ENCODE peak calls at places on chromosomes 5 and 9, in seven cellular contexts. H, G, O, M, W, Q and A are unnamed samples.

GRCh38 chr9:130718576-130718975 is 25.0 kb downstream of the EXOSC2 start:
- DNase-seq in H (no peak), O (no peak), W (no peak), Q (no peak), M (no peak), G (no peak), A (no peak)

GRCh38 chr5:131209506-131210191 is 38.9 kb downstream of the LYRM7 start:
- DNase-seq in O (no peak), G (no peak), H (no peak), W (no peak), Q (no peak), M (peak; percentile 43), A (peak; percentile 73)

GRCh38 chr9:109107402-109108240 is 12.1 kb downstream of the TMEM245 start:
- DNase-seq in Q (no peak), O (peak; percentile 70), G (no peak), W (no peak), H (no peak), M (no peak), A (no peak)

GRCh38 chr9:16726718-16727451 is 143.6 kb downstream of the BNC2 start:
- DNase-seq in H (peak; percentile 62), O (peak; percentile 85), G (no peak), M (peak; percentile 64), Q (peak; percentile 79), W (peak; percentile 83), A (peak; percentile 17)

GRCh38 chr5:175047048-175047447 is 322.7 kb downstream of the MSX2 start:
- DNase-seq in W (no peak), O (peak; percentile 9), M (no peak), Q (no peak), H (no peak), G (no peak), A (no peak)

GRCh38 chr9:137492464-137493162 is 33.5 kb upstream of the NSMF start:
- DNase-seq in G (no peak), H (no peak), M (peak; percentile 31), O (peak; percentile 15), W (no peak), Q (no peak), A (peak; percentile 72)

GRCh38 chr9:20611751-20612287 is 10.5 kb downstream of the MLLT3 start:
- DNase-seq in Q (no peak), W (no peak), H (no peak), M (no peak), G (no peak), O (peak; percentile 40), A (no peak)

GRCh38 chr5:177496111-177497010 is 1.0 kb downstream of the PDLIM7 start:
- DNase-seq in M (peak; percentile 71), O (peak; percentile 95), Q (peak; percentile 56), G (peak; percentile 53), H (peak; percentile 51), W (peak; percentile 85), A (peak; percentile 76)

GRCh38 chr5:138654281-138654867 is 79.2 kb upstream of the HSPA9 start:
- DNase-seq in Q (no peak), H (no peak), M (no peak), O (no peak), W (no peak), G (no peak), A (peak; percentile 53)

GRCh38 chr5:66551920-66552319 is 44.3 kb upstream of the MAST4 start:
- DNase-seq in H (no peak), G (no peak), Q (no peak), M (no peak), O (peak; percentile 33), W (no peak), A (no peak)

GRCh38 chr9:115208503-115208902 is 90.5 kb upstream of the TNC start:
- DNase-seq in W (no peak), Q (no peak), M (no peak), H (no peak), G (no peak), O (no peak), A (no peak)

GRCh38 chr5:172881691-172882370 is 47.8 kb downstream of the ERGIC1 start:
- DNase-seq in W (no peak), Q (no peak), G (no peak), O (no peak), M (no peak), H (peak; percentile 58), A (peak; percentile 72)

GRCh38 chr5:88666761-88667186 is 216.2 kb downstream of the MEF2C start:
- DNase-seq in G (no peak), H (no peak), W (no peak), M (no peak), O (no peak), Q (no peak), A (no peak)

GRCh38 chr5:139651502-139651862 is 3.3 kb downstream of the CXXC5 start:
- DNase-seq in G (no peak), M (no peak), W (no peak), Q (no peak), O (peak; percentile 51), H (no peak), A (no peak)

GRCh38 chr5:36901856-36902255 is 25.3 kb downstream of the NIPBL start:
- DNase-seq in H (no peak), Q (no peak), G (no peak), M (no peak), W (no peak), O (no peak), A (no peak)

GRCh38 chr5:30809907-30810306 is 383.6 kb upstream of the CDH6 start:
- DNase-seq in W (no peak), O (no peak), Q (no peak), H (no peak), M (no peak), G (no peak), A (no peak)

GRCh38 chr5:122880170-122880689 is 34.8 kb downstream of the SNX24 start:
- DNase-seq in Q (no peak), O (no peak), W (no peak), G (no peak), M (no peak), H (no peak), A (no peak)

GRCh38 chr9:28678097-28678496 is 1104.8 kb upstream of the C9orf72 start:
- DNase-seq in O (peak; percentile 22), W (no peak), H (no peak), Q (no peak), M (no peak), G (no peak), A (no peak)

DNA sequence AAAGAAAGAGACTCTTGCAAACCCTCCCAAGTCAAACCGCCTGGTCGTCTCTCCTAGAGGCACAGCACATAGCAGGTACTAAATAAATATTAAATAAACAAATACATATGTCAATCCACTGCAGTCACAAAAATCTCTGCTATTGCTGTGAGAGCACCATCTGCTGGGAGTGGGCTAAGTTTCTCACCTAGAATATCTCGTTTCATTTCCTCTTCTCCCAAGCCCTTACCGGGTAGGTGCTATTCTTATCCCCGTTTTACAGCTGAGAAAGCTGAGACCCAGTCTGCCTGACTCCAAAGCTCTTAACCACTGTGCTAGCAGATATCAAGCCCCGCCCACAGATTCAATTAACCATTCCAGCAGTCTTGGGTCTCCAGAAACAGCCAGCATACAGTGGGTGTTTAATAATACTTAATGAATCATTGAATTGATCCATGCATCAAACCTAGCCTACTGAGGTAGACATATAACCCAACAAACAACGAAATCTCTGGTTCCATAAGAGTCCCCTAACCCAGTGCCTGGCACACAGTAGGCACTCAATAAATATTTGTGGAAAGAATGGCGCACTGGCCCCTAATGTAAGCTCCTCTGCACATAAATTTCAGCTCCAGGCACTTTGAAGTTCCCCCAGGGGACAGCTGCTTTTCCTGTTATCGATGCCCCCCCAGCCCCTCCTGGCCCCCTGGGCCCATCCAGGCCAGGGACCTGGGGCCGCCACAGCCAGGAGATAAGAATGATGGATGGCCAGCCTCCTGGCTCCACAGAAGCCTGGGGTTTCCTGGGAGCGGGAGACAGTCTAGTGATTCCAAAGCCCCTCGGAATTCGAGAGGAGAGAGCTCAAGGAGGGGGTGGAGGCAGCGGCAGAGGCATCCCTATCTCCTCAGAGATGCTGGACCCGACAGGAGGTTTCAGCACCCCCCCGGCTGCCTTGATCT is 98.1 kb upstream of the HAND1 start:
- DNase-seq in M (peak; percentile 37), H (no peak), Q (no peak), O (peak; percentile 23), W (no peak), G (no peak), A (peak; percentile 69)
- TF ChIP-seq CTCF in M (no peak), H (no peak), Q (no peak), O (peak; percentile 30), W (no peak), G (no peak), A (peak; percentile 50)

GRCh38 chr9:124857533-124858162 is 4.1 kb downstream of the RPL35 start:
- DNase-seq in Q (no peak), W (no peak), O (no peak), H (no peak), M (no peak), G (no peak), A (no peak)

GRCh38 chr9:124855944-124856773 is 2.9 kb downstream of the WDR38 start:
- DNase-seq in O (peak; percentile 58), G (no peak), M (peak; percentile 86), W (no peak), H (no peak), Q (no peak), A (no peak)

GRCh38 chr9:124859803-124860581 is 1.8 kb downstream of the RPL35 start:
- DNase-seq in Q (no peak), H (no peak), O (no peak), M (no peak), G (no peak), W (no peak), A (no peak)

GRCh38 chr9:124860582-124861341 is 995 bp downstream of the RPL35 start:
- DNase-seq in O (no peak), G (no peak), M (no peak), H (no peak), W (no peak), Q (no peak), A (no peak)

GRCh38 chr9:124858330-124859046 is 3.3 kb downstream of the RPL35 start:
- DNase-seq in Q (no peak), G (no peak), M (no peak), O (no peak), W (no peak), H (no peak), A (no peak)
- TF ChIP-seq CTCF in Q (no peak), G (no peak), M (peak; percentile 33), O (no peak), W (no peak), H (no peak), A (no peak)

GRCh38 chr9:76630916-76631315 is 133.3 kb upstream of the PCA3 start:
- DNase-seq in W (no peak), O (no peak), G (no peak), Q (no peak), M (no peak), H (no peak), A (no peak)

GRCh38 chr9:76624381-76625048 is 139.7 kb upstream of the PCA3 start:
- DNase-seq in Q (no peak), W (no peak), G (no peak), M (no peak), H (no peak), O (no peak), A (peak; percentile 18)

GRCh38 chr9:76626980-76627379 is 137.3 kb upstream of the PCA3 start:
- DNase-seq in M (no peak), O (no peak), Q (no peak), G (no peak), W (no peak), H (no peak), A (no peak)

GRCh38 chr9:76629205-76629990 is 134.8 kb upstream of the PCA3 start:
- DNase-seq in H (no peak), O (no peak), M (no peak), W (no peak), G (no peak), Q (no peak), A (no peak)

GRCh38 chr9:76628155-76628554 is 136.1 kb upstream of the PCA3 start:
- DNase-seq in M (no peak), G (no peak), H (no peak), O (no peak), Q (no peak), W (no peak), A (no peak)
- TF ChIP-seq CTCF in M (no peak), G (no peak), H (no peak), O (no peak), Q (no peak), W (no peak), A (no peak)

GRCh38 chr5:126044111-126044668 is 379.0 kb upstream of the GRAMD2B start:
- DNase-seq in Q (no peak), O (no peak), H (no peak), G (no peak), M (no peak), W (no peak), A (no peak)
- TF ChIP-seq CTCF in Q (no peak), O (no peak), H (no peak), G (no peak), M (no peak), W (no peak), A (no peak)